ENCODE peak calls at places on chromosome 1, in six cellular contexts. K, Y, L, V, N and B are unnamed samples.

GRCh38 chr1:4599951-4600481 is 54.4 kb upstream of the AJAP1 start:
- DNase-seq in N (no peak), Y (no peak), V (no peak), L (no peak), K (no peak), B (no peak)

GRCh38 chr1:189175889-189176288 is 1301.8 kb downstream of the BRINP3 start:
- DNase-seq in N (no peak), V (no peak), L (no peak), K (no peak), Y (no peak), B (no peak)

GRCh38 chr1:226060976-226061792 is 1.3 kb upstream of the H3-3A start:
- DNase-seq in V (no peak), N (no peak), K (peak; percentile 10), L (no peak), Y (no peak), B (peak; percentile 23)

GRCh38 chr1:916173-917075 is 7.3 kb upstream of the SAMD11 start:
- DNase-seq in V (peak; percentile 40), N (peak; percentile 66), Y (peak; percentile 29), K (no peak), L (no peak), B (peak; percentile 73)

GRCh38 chr1:77536813-77537212 is 145.6 kb downstream of the ZZZ3 start:
- DNase-seq in Y (peak; percentile 86), K (peak; percentile 96), L (no peak), N (no peak), V (no peak), B (no peak)

GRCh38 chr1:201471772-201472171 is 2.8 kb upstream of the PHLDA3 start:
- DNase-seq in V (peak; percentile 49), K (peak; percentile 86), N (no peak), L (no peak), Y (peak; percentile 78), B (no peak)

GRCh38 chr1:217660353-217661062 is 29.4 kb downstream of the SPATA17 start:
- DNase-seq in L (no peak), N (peak; percentile 18), V (no peak), Y (peak; percentile 66), K (peak; percentile 82), B (no peak)

GRCh38 chr1:198316681-198317080 is 159.9 kb downstream of the NEK7 start:
- DNase-seq in N (no peak), L (no peak), V (no peak), Y (no peak), K (no peak), B (no peak)

GRCh38 chr1:201488817-201489581 is 17.9 kb downstream of the CSRP1 start:
- DNase-seq in Y (peak; percentile 95), N (no peak), V (peak; percentile 67), K (peak; percentile 94), L (no peak), B (no peak)

GRCh38 chr1:58136502-58136901 is 410.0 kb downstream of the OMA1 start:
- DNase-seq in N (no peak), K (no peak), Y (no peak), V (no peak), L (no peak), B (no peak)

GRCh38 chr1:203519053-203519770 is 25.3 kb downstream of the OPTC start:
- DNase-seq in V (no peak), K (no peak), N (no peak), Y (no peak), L (no peak), B (no peak)

GRCh38 chr1:41497056-41497440 is 12.6 kb upstream of the EDN2 start:
- DNase-seq in Y (no peak), L (no peak), K (no peak), V (peak; percentile 31), N (no peak), B (no peak)